ENCODE peak calls at places on chromosomes 12 and 14, in five cellular contexts. F is testis, R is AG08396, K is COR-L47, N is GM12891. A is an unnamed sample.

GRCh38 chr14:97692084-97692483 is 894.9 kb downstream of the VRK1 start:
- DNase-seq in F (no peak), K (no peak), R (no peak), N (no peak), A (no peak)

GRCh38 chr14:65170318-65170717 is 68.0 kb upstream of the MAX start:
- DNase-seq in R (no peak), K (no peak), F (no peak), N (no peak), A (no peak)

GRCh38 chr12:68030248-68030647 is 41.0 kb downstream of the IFNG-AS1 start:
- DNase-seq in R (no peak), N (no peak), K (no peak), F (no peak), A (no peak)

GRCh38 chr12:130300090-130300489 is 37.6 kb upstream of the PIWIL1 start:
- DNase-seq in K (no peak), N (no peak), R (no peak), F (no peak), A (no peak)

GRCh38 chr14:25048170-25049126 is 1.5 kb downstream of the STXBP6 start:
- DNase-seq in F (no peak), R (peak; percentile 71), N (no peak), K (no peak), A (peak; percentile 84)

GRCh38 chr12:108907861-108908302 is 28.0 kb downstream of the DAO start:
- DNase-seq in R (peak; percentile 16), N (no peak), F (no peak), K (no peak), A (no peak)

GRCh38 chr14:104882325-104882973 is 17.4 kb downstream of the CEP170B start:
- DNase-seq in F (no peak), N (peak; percentile 74), K (peak; percentile 73), R (no peak), A (no peak)

GRCh38 chr14:92584856-92585255 is 71.3 kb downstream of the RIN3 start:
- DNase-seq in F (no peak), R (no peak), K (no peak), N (no peak), A (no peak)

GRCh38 chr12:65536876-65537661 is 258.6 kb downstream of the MSRB3 start:
- DNase-seq in K (no peak), N (no peak), R (peak; percentile 85), F (no peak), A (peak; percentile 88)

GRCh38 chr12:62841841-62842240 is 93.1 kb downstream of the PPM1H start:
- DNase-seq in K (no peak), R (no peak), N (no peak), F (no peak), A (no peak)

GRCh38 chr12:113664224-113664681 is 192.6 kb upstream of the LHX5 start:
- DNase-seq in K (no peak), R (no peak), N (no peak), F (no peak), A (no peak)

GRCh38 chr12:48201516-48201915 is 1.6 kb downstream of the OR10AD1 start:
- DNase-seq in F (no peak), K (no peak), N (no peak), R (no peak), A (no peak)

GRCh38 chr14:75299064-75299463 is 20.4 kb downstream of the FOS start:
- DNase-seq in R (no peak), F (peak; percentile 68), K (no peak), N (no peak), A (peak; percentile 20)

GRCh38 chr12:113158439-113159203 is 9.1 kb downstream of the CFAP73 start:
- DNase-seq in N (no peak), R (no peak), F (no peak), K (no peak), A (no peak)

GRCh38 chr12:62656576-62657362 is 190.1 kb downstream of the MON2 start:
- DNase-seq in N (no peak), R (no peak), F (no peak), K (no peak), A (no peak)

GRCh38 chr12:48993787-48994186 is 5.4 kb downstream of the DDN start:
- DNase-seq in N (no peak), R (peak; percentile 8), F (no peak), K (no peak), A (no peak)

GRCh38 chr12:70005864-70006618 is 181.0 kb downstream of the MYRFL start:
- DNase-seq in F (no peak), R (no peak), K (no peak), N (no peak), A (no peak)

GRCh38 chr12:54997914-54998507 is 13.4 kb upstream of the TESPA1 start:
- DNase-seq in R (no peak), K (no peak), N (no peak), F (no peak), A (no peak)

GRCh38 chr14:65637780-65638179 is 225.2 kb downstream of the FUT8 start:
- DNase-seq in N (peak; percentile 32), F (no peak), K (no peak), R (no peak), A (no peak)

GRCh38 chr12:59383426-59383822 is 212.4 kb upstream of the SLC16A7 start:
- DNase-seq in K (no peak), N (no peak), F (no peak), R (no peak), A (peak; percentile 40)

GRCh38 chr12:95653761-95654546 is 102.7 kb upstream of the USP44 start:
- DNase-seq in K (no peak), N (no peak), F (no peak), R (peak; percentile 57), A (peak; percentile 51)